ENCODE peak calls at places on chromosomes 7 and 10, in ten cellular contexts. Y is central memory CD4-positive, alpha-beta T cell; J is H54; M is activated CD8-positive, alpha-beta T cell treated with anti-CD3 and anti-CD28 coated beads for 36 hours; G is T-helper 2 cell; F is activated gamma-delta T cell treated with anti-CD3 and anti-CD28 coated beads, Interleukin-2, amount 50 U/mL, for 16 hours; W is NCI-H1092; R is left lobe of liver; K is HS-27A; C is NT2/D1. Q is an unnamed sample.

GRCh38 chr7:84790873-84791272 is 396.0 kb downstream of the SEMA3D start:
- DNase-seq in Y (no peak), K (no peak), G (no peak), C (no peak), M (no peak), R (no peak), J (no peak), F (no peak), W (no peak), Q (no peak)

GRCh38 chr10:72329290-72330058 is 25.2 kb downstream of the DNAJB12 start:
- DNase-seq in J (no peak), Y (no peak), R (peak), C (no peak), G (no peak), K (no peak), F (no peak), M (peak), W (no peak), Q (no peak)

GRCh38 chr10:104049497-104050250 is 36.0 kb downstream of the COL17A1 start:
- DNase-seq in M (no peak), R (no peak), G (no peak), C (no peak), W (no peak), Y (no peak), F (no peak), J (peak), K (peak), Q (no peak)

GRCh38 chr7:71787513-71787912 is 624.6 kb downstream of the CALN1 start:
- DNase-seq in F (no peak), R (no peak), K (no peak), G (no peak), M (no peak), J (no peak), C (no peak), W (no peak), Y (no peak), Q (no peak)

GRCh38 chr10:80619036-80619435 is 81.3 kb downstream of the SH2D4B start:
- DNase-seq in F (no peak), R (no peak), M (no peak), G (no peak), K (no peak), W (no peak), J (no peak), C (no peak), Y (no peak), Q (no peak)

GRCh38 chr7:2717293-2717904 is 29.4 kb downstream of the AMZ1 start:
- DNase-seq in K (no peak), C (no peak), M (peak), Y (peak), F (no peak), G (no peak), J (no peak), R (no peak), W (peak), Q (no peak)

GRCh38 chr7:44808914-44809393 is 12.5 kb downstream of the PPIA start:
- DNase-seq in C (no peak), Y (no peak), G (no peak), J (no peak), M (no peak), W (no peak), K (no peak), R (peak), F (no peak), Q (no peak)

GRCh38 chr7:37369904-37370303 is 78.8 kb downstream of the ELMO1 start:
- DNase-seq in C (peak), M (no peak), K (no peak), R (no peak), W (no peak), Y (no peak), J (no peak), F (no peak), G (no peak), Q (no peak)

GRCh38 chr7:99010281-99010680 is 131.9 kb downstream of the TRRAP start:
- DNase-seq in J (no peak), K (no peak), G (no peak), Y (no peak), C (no peak), R (peak), F (no peak), W (no peak), M (no peak), Q (no peak)

GRCh38 chr7:143003393-143004051 is 23.4 kb downstream of the OR9A2 start:
- DNase-seq in W (peak), F (no peak), Y (peak), K (no peak), G (peak), M (peak), R (no peak), C (peak), J (peak), Q (peak)

GRCh38 chr10:97981816-97982215 is 48.6 kb downstream of the CRTAC1 start:
- DNase-seq in G (no peak), J (no peak), W (no peak), F (no peak), R (no peak), M (no peak), C (no peak), Y (no peak), K (no peak), Q (no peak)

Q was measured in NCI-H1105 treated with DMSO at 0.1 percent for 48 hours.